ENCODE peak calls at places on chromosomes 13 and 19, in ten cellular contexts. F is esophagus squamous epithelium, H is cardiac muscle cell, Z is bronchial epithelial cell, E is SK-N-SH, N is RWPE2, M is progenitor cell of endocrine pancreas, C is brain microvascular endothelial cell, J is endothelial cell of umbilical vein, K is left lung. B is an unnamed sample.

GRCh38 chr19:1651548-1652394 is 644 bp downstream of the TCF3 start:
- DNase-seq in E (peak; percentile 82), K (no peak), H (peak; percentile 39), N (no peak), C (no peak), Z (no peak), J (peak; percentile 40), F (no peak), M (no peak), B (peak; percentile 72)

GRCh38 chr19:18097217-18097992 is at the start of gene MAST3:
- DNase-seq in E (peak; percentile 100), C (peak; percentile 68), M (peak; percentile 68), J (peak; percentile 66), K (peak; percentile 90), Z (peak; percentile 53), N (peak; percentile 85), F (peak; percentile 36), H (peak; percentile 89), B (peak; percentile 83)

GRCh38 chr19:55516878-55517620 is 19.9 kb downstream of the SBK2 start:
- DNase-seq in C (peak; percentile 86), Z (peak; percentile 67), K (peak; percentile 94), E (peak; percentile 100), F (peak; percentile 49), N (peak; percentile 88), M (peak; percentile 91), J (peak; percentile 89), H (peak; percentile 95), B (peak; percentile 96)

GRCh38 chr19:53877361-53877766 is 4.6 kb upstream of the PRKCG start:
- DNase-seq in Z (no peak), M (no peak), N (no peak), C (no peak), K (no peak), F (no peak), J (no peak), E (no peak), H (peak; percentile 51), B (no peak)

GRCh38 chr19:35080613-35081170 is 34.9 kb upstream of the FXYD3 start:
- DNase-seq in N (no peak), E (no peak), C (no peak), H (no peak), J (no peak), M (no peak), Z (no peak), F (no peak), K (no peak), B (no peak)

GRCh38 chr13:94947392-94947791 is 235.0 kb upstream of the SOX21 start:
- DNase-seq in M (no peak), J (no peak), N (no peak), Z (no peak), C (no peak), K (no peak), F (no peak), E (no peak), H (no peak), B (no peak)

GRCh38 chr19:51114087-51114714 is 6.0 kb upstream of the CTU1 start:
- DNase-seq in N (no peak), C (no peak), M (no peak), H (no peak), F (no peak), J (no peak), E (no peak), Z (no peak), K (no peak), B (no peak)

GRCh38 chr13:23159587-23160240 is 21.1 kb upstream of the SGCG start:
- DNase-seq in Z (no peak), M (peak; percentile 12), K (no peak), E (peak; percentile 30), C (no peak), N (no peak), H (peak; percentile 2), F (no peak), J (no peak), B (no peak)

GRCh38 chr19:24046550-24046949 is 40.4 kb upstream of the ZNF254 start:
- DNase-seq in H (no peak), Z (no peak), E (no peak), C (no peak), J (no peak), M (no peak), N (no peak), F (no peak), K (no peak), B (no peak)

GRCh38 chr19:20077791-20078463 is at the start of gene ZNF90:
- DNase-seq in C (peak; percentile 95), F (peak; percentile 27), M (peak; percentile 81), Z (peak; percentile 90), E (peak; percentile 87), K (peak; percentile 93), N (peak; percentile 89), H (peak; percentile 99), J (peak; percentile 67), B (peak; percentile 89)

GRCh38 chr19:46862974-46863632 is 2.3 kb downstream of the ARHGAP35 start:
- DNase-seq in J (no peak), E (no peak), F (no peak), M (no peak), H (no peak), Z (no peak), C (no peak), N (peak; percentile 7), K (peak; percentile 32), B (no peak)

GRCh38 chr19:42370068-42370520 is 20.0 kb downstream of the CNFN start:
- DNase-seq in C (no peak), H (no peak), M (no peak), N (no peak), J (no peak), F (no peak), Z (no peak), E (no peak), K (no peak), B (no peak)

GRCh38 chr19:50422397-50423278 is 3.9 kb downstream of the SPIB start:
- DNase-seq in Z (no peak), K (no peak), M (no peak), J (no peak), H (no peak), E (no peak), F (no peak), N (no peak), C (no peak), B (no peak)

GRCh38 chr19:42443944-42444398 is 1.2 kb upstream of the CXCL17 start:
- DNase-seq in E (no peak), J (no peak), M (no peak), K (no peak), F (no peak), C (no peak), H (no peak), N (no peak), Z (no peak), B (no peak)

GRCh38 chr13:37870895-37871550 is 1.5 kb upstream of the TRPC4 start:
- DNase-seq in K (no peak), J (no peak), N (no peak), Z (peak; percentile 33), C (peak; percentile 61), F (no peak), E (no peak), H (peak; percentile 76), M (no peak), B (no peak)

GRCh38 chr19:45152504-45153338 is 8.1 kb downstream of the NKPD1 start:
- DNase-seq in E (peak; percentile 80), C (no peak), F (no peak), M (no peak), Z (no peak), K (no peak), N (no peak), H (peak; percentile 72), J (peak; percentile 48), B (no peak)

GRCh38 chr13:112172641-112173171 is 105.8 kb downstream of the SOX1 start:
- DNase-seq in C (no peak), N (no peak), J (no peak), Z (no peak), E (no peak), K (no peak), H (no peak), M (no peak), F (no peak), B (no peak)

GRCh38 chr13:35693142-35693784 is 216.8 kb upstream of the MAB21L1 start:
- DNase-seq in M (no peak), J (no peak), N (no peak), K (no peak), E (no peak), H (no peak), F (no peak), C (no peak), Z (no peak), B (no peak)

GRCh38 chr13:60226507-60226906 is 62.8 kb upstream of the DIAPH3 start:
- DNase-seq in J (peak; percentile 9), H (peak; percentile 53), N (no peak), C (peak; percentile 25), M (no peak), E (peak; percentile 57), Z (peak; percentile 7), K (no peak), F (no peak), B (no peak)

GRCh38 chr19:9060559-9061340 is 26.1 kb upstream of the OR1M1 start:
- DNase-seq in J (no peak), C (no peak), K (no peak), E (no peak), M (no peak), N (no peak), H (no peak), F (no peak), Z (no peak), B (no peak)

GRCh38 chr13:61531383-61532065 is 115.9 kb upstream of the PCDH20 start:
- DNase-seq in J (no peak), K (no peak), F (no peak), E (no peak), N (no peak), C (no peak), Z (peak; percentile 89), H (no peak), M (no peak), B (no peak)

GRCh38 chr19:6417713-6418561 is 6.7 kb downstream of the KHSRP start:
- DNase-seq in J (peak; percentile 7), F (no peak), E (peak; percentile 84), H (peak; percentile 37), N (no peak), K (no peak), C (no peak), M (no peak), Z (no peak), B (no peak)
- TF ChIP-seq CTCF in J (peak; percentile 54), F (no peak), E (peak; percentile 57), H (peak; percentile 49), N (peak; percentile 21), K (no peak), C (peak; percentile 69), M (peak; percentile 44), Z (peak; percentile 39), B (peak; percentile 59)

GRCh38 chr13:67844544-67844943 is 614.4 kb upstream of the PCDH9 start:
- DNase-seq in M (no peak), F (no peak), Z (no peak), K (no peak), J (no peak), H (no peak), E (no peak), C (no peak), N (no peak), B (no peak)
- TF ChIP-seq CTCF in M (no peak), F (no peak), Z (no peak), K (no peak), J (no peak), H (no peak), E (no peak), C (no peak), N (no peak), B (no peak)

GRCh38 chr13:43196171-43196611 is 172.8 kb downstream of the DNAJC15 start:
- DNase-seq in N (no peak), J (no peak), Z (no peak), M (no peak), K (no peak), F (no peak), E (peak; percentile 70), C (no peak), H (peak; percentile 53), B (no peak)
- TF ChIP-seq CTCF in N (peak; percentile 2), J (no peak), Z (no peak), M (no peak), K (no peak), F (no peak), E (no peak), C (peak; percentile 19), H (peak; percentile 25), B (no peak)

GRCh38 chr13:80256352-80256932 is 84.5 kb downstream of the SPRY2 start:
- DNase-seq in F (no peak), C (no peak), H (no peak), Z (no peak), M (no peak), J (no peak), N (no peak), E (no peak), K (no peak), B (no peak)
- TF ChIP-seq CTCF in F (no peak), C (no peak), H (no peak), Z (no peak), M (no peak), J (no peak), N (no peak), E (no peak), K (no peak), B (no peak)

B was measured in type B pancreatic cell.